ENCODE peak calls at places on chromosomes 3 and 15, in eight cellular contexts. B is PC-3, I is IMR-90, P is ovary, T is thoracic aorta, S is gastrocnemius medialis, Y is pancreas, C is cardiac muscle cell. G is an unnamed sample.

GRCh38 chr3:127730666-127731294 is 58.0 kb downstream of the ABTB1 start:
- DNase-seq in B (no peak), I (peak; percentile 17), P (no peak), T (no peak), S (no peak), Y (no peak), C (no peak), G (no peak)

GRCh38 chr3:100149130-100149529 is 34.8 kb upstream of the FILIP1L start:
- DNase-seq in B (no peak), I (no peak), P (no peak), T (no peak), S (no peak), Y (no peak), C (no peak), G (no peak)

GRCh38 chr3:105157016-105157765 is 209.5 kb upstream of the ALCAM start:
- DNase-seq in B (no peak), I (no peak), P (no peak), T (no peak), S (no peak), Y (no peak), C (no peak), G (no peak)

GRCh38 chr3:37217098-37217849 is 42.9 kb upstream of the LRRFIP2 start:
- DNase-seq in B (no peak), I (no peak), P (no peak), T (no peak), S (no peak), Y (no peak), C (no peak), G (no peak)

GRCh38 chr3:184766555-184767261 is 45.3 kb upstream of the VPS8 start:
- DNase-seq in B (no peak), I (peak; percentile 76), P (no peak), T (no peak), S (no peak), Y (no peak), C (no peak), G (peak; percentile 99)

GRCh38 chr3:125403789-125404188 is 28.7 kb upstream of the ZNF148 start:
- DNase-seq in B (no peak), I (peak; percentile 52), P (no peak), T (no peak), S (no peak), Y (no peak), C (no peak), G (no peak)

GRCh38 chr3:130960139-130960779 is 66.4 kb downstream of the ASTE1 start:
- DNase-seq in B (no peak), I (peak; percentile 56), P (no peak), T (no peak), S (no peak), Y (no peak), C (no peak), G (no peak)

GRCh38 chr15:101159096-101159935 is 92.5 kb downstream of the CHSY1 start:
- DNase-seq in B (no peak), I (no peak), P (no peak), T (no peak), S (no peak), Y (no peak), C (peak; percentile 31), G (no peak)

GRCh38 chr3:152174876-152175575 is 93.7 kb upstream of the MBNL1 start:
- DNase-seq in B (peak; percentile 54), I (peak; percentile 46), P (no peak), T (no peak), S (no peak), Y (no peak), C (no peak), G (no peak)

GRCh38 chr15:70453238-70453637 is 310.1 kb downstream of the UACA start:
- DNase-seq in B (no peak), I (no peak), P (no peak), T (no peak), S (no peak), Y (no peak), C (no peak), G (no peak)

GRCh38 chr3:114496874-114497273 is 203.0 kb downstream of the TIGIT start:
- DNase-seq in B (no peak), I (peak; percentile 37), P (no peak), T (no peak), S (no peak), Y (no peak), C (peak; percentile 82), G (peak; percentile 29)

GRCh38 chr3:10758304-10759037 is 57.6 kb upstream of the SLC6A11 start:
- DNase-seq in B (peak; percentile 84), I (peak; percentile 66), P (peak; percentile 24), T (no peak), S (no peak), Y (peak; percentile 62), C (peak; percentile 84), G (peak; percentile 74)

GRCh38 chr3:111750278-111750884 is 108.7 kb upstream of the PHLDB2 start:
- DNase-seq in B (no peak), I (no peak), P (no peak), T (no peak), S (no peak), Y (no peak), C (no peak), G (peak; percentile 90)
- TF ChIP-seq CTCF in B (no peak), I (no peak), P (no peak), T (no peak), S (no peak), Y (no peak), C (no peak), G (no peak)

GRCh38 chr3:109339186-109339585 is 1.8 kb upstream of the DPPA4 start:
- DNase-seq in B (no peak), I (no peak), P (no peak), T (no peak), S (no peak), Y (no peak), C (no peak), G (no peak)
- H3K4me3 ChIP-seq in B (no peak overlapping the region), I (no peak overlapping the region), P (no peak overlapping the region), T (no peak overlapping the region), S (no peak overlapping the region), Y (no peak overlapping the region), C (no peak overlapping the region), G (no peak overlapping the region)

DNA sequence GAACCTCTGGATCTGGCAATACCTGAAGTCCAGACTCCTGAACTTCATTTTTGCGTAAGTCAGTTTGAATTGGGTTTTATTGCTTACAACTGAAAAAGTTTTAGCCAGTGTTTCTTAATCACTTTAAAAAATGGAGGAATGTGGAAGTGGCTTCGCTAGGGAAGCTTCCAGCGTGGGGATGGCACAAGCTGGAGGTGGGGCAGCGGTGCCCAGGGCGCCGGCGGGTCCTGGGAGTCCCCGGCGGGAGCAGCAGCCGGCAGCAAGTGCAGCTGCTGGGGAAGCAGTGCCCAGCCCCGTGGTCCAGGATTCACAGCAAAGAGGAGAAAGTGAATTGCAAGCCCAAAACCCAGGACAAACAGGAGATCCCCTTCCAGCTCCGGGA is 301.8 kb upstream of the PROK2 start:
- DNase-seq in B (no peak), I (no peak), P (no peak), T (no peak), S (no peak), Y (no peak), C (no peak), G (no peak)
- H3K27me3 ChIP-seq in B (peaks cover 35% of the 10 kb centered on the region), I (peaks cover 13% of the 10 kb centered on the region), P (no peaks in the 10 kb centered on the region), T (no peaks in the 10 kb centered on the region), S (no peaks in the 10 kb centered on the region), Y (no peaks in the 10 kb centered on the region), C (no peaks in the 10 kb centered on the region), G (no peaks in the 10 kb centered on the region)

GRCh38 chr3:186514296-186515002 is 29.7 kb downstream of the CRYGS start:
- DNase-seq in B (peak; percentile 35), I (no peak), P (no peak), T (no peak), S (no peak), Y (no peak), C (no peak), G (peak; percentile 44)
- TF ChIP-seq CTCF in B (peak; percentile 51), I (peak; percentile 17), P (no peak), T (peak; percentile 29), S (no peak), Y (peak; percentile 14), C (peak; percentile 32), G (peak; percentile 44)

GRCh38 chr3:45480218-45480617 is 91.8 kb downstream of the LARS2 start:
- DNase-seq in B (peak; percentile 22), I (no peak), P (no peak), T (no peak), S (no peak), Y (no peak), C (no peak), G (peak; percentile 56)
- H3K4me3 ChIP-seq in B (no peak overlapping the region), I (no peak overlapping the region), P (no peak overlapping the region), T (no peak overlapping the region), S (no peak overlapping the region), Y (no peak overlapping the region), C (no peak overlapping the region), G (no peak overlapping the region)

G was measured in bronchial epithelial cell.